ENCODE peak calls at places on chromosome 2, in eight cellular contexts. B, W, N, O, D, H, P and E are unnamed samples.

GRCh38 chr2:232979871-232980461 is 33.1 kb downstream of the NGEF start:
- DNase-seq in D (no peak), N (peak; percentile 30), H (no peak), B (no peak), O (no peak), W (no peak), P (no peak), E (peak; percentile 90)

GRCh38 chr2:225113356-225114015 is 71.2 kb upstream of the DOCK10 start:
- DNase-seq in N (no peak), H (no peak), O (no peak), D (no peak), P (no peak), W (no peak), B (no peak), E (no peak)

GRCh38 chr2:15753233-15753798 is 161.6 kb downstream of the DDX1 start:
- DNase-seq in B (no peak), P (no peak), W (no peak), O (no peak), H (no peak), D (no peak), N (no peak), E (no peak)

GRCh38 chr2:168705534-168706470 is 96.6 kb upstream of the NOSTRIN start:
- DNase-seq in N (peak; percentile 57), W (no peak), P (no peak), B (no peak), H (no peak), D (no peak), O (no peak), E (no peak)

GRCh38 chr2:140247451-140248205 is 1467.4 kb upstream of the NXPH2 start:
- DNase-seq in P (no peak), H (no peak), W (no peak), O (no peak), D (no peak), N (no peak), B (no peak), E (no peak)

GRCh38 chr2:27494284-27494943 is 586 bp downstream of the FNDC4 start:
- DNase-seq in D (peak; percentile 30), H (no peak), P (no peak), W (no peak), N (no peak), B (no peak), O (peak; percentile 12), E (no peak)

GRCh38 chr2:237330539-237330938 is 83.4 kb downstream of the COL6A3 start:
- DNase-seq in H (no peak), N (no peak), O (no peak), P (no peak), B (no peak), W (no peak), D (no peak), E (no peak)

GRCh38 chr2:177506998-177507397 is 114.4 kb downstream of the AGPS start:
- DNase-seq in W (no peak), O (no peak), D (no peak), N (no peak), B (no peak), H (no peak), P (no peak), E (no peak)

GRCh38 chr2:5706717-5707455 is 14.7 kb downstream of the SOX11 start:
- DNase-seq in P (no peak), N (no peak), H (no peak), O (no peak), W (no peak), B (no peak), D (no peak), E (no peak)

GRCh38 chr2:143787674-143788073 is 658.5 kb downstream of the ARHGAP15 start:
- DNase-seq in B (no peak), P (no peak), N (no peak), D (no peak), H (no peak), O (no peak), W (no peak), E (no peak)

GRCh38 chr2:42312106-42312505 is 48.9 kb downstream of the COX7A2L start:
- DNase-seq in W (no peak), B (no peak), N (no peak), O (peak; percentile 28), P (no peak), H (no peak), D (no peak), E (no peak)

GRCh38 chr2:239499989-239500914 is 99.4 kb upstream of the HDAC4 start:
- DNase-seq in O (no peak), P (no peak), H (no peak), B (no peak), W (no peak), D (peak; percentile 56), N (peak; percentile 67), E (no peak)

GRCh38 chr2:159586034-159586433 is 30.3 kb downstream of the BAZ2B start:
- DNase-seq in P (no peak), D (no peak), O (no peak), W (no peak), N (no peak), B (no peak), H (no peak), E (no peak)

GRCh38 chr2:16665746-16666452 is at the start of gene CYRIA:
- DNase-seq in B (peak; percentile 37), N (peak; percentile 68), H (peak; percentile 59), D (peak; percentile 70), O (peak; percentile 75), W (no peak), P (peak; percentile 73), E (peak; percentile 45)

DNA sequence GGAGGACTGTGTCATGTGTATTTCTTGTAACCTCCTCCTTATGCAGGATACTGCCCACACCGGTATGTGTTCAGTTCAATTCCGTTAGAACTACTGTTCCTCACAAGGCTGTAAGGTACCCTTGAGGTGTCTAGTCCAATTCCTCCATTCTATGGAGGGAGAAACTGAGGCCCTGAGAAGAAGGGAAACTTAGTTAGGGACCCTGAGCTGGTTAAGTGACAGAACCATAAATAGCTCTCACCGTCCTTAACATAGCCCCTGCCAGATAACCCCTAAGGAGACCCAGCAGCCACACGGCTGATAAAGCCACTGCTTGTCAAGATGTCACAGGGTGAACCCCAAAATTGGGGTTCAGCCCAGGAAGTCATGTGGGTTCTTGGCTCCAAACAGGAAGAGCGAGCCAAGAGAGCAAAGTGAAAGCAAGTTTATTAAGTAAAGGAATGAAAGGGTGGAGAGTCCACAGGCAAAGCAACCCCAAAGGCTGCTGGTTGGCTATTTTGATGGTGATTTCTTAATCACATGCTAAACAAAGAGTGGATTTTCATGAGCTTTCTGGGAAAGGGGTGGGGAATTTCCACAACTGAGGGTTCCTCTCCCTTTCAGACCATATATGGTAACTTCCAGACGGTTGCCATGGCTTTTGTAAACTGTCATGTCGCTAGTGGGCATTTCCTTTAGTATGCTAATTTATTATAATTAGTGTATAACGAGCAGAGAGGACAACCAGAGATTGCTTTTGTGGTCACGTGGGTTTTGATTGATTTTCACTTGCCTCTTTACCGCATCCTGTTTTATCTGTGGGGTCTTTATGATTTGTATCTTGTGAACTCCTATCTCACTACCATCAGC is 83.4 kb upstream of the RTN4 start:
- DNase-seq in N (peak; percentile 31), H (peak; percentile 36), O (no peak), D (peak; percentile 52), P (peak; percentile 29), W (no peak), B (peak; percentile 29), E (peak; percentile 57)
- TF ChIP-seq POLR2A in N (no peak), H (no peak), O (no peak), D (no peak), P (no peak), W (peak; percentile 45), B (peak; percentile 54), E (no peak)

DNA sequence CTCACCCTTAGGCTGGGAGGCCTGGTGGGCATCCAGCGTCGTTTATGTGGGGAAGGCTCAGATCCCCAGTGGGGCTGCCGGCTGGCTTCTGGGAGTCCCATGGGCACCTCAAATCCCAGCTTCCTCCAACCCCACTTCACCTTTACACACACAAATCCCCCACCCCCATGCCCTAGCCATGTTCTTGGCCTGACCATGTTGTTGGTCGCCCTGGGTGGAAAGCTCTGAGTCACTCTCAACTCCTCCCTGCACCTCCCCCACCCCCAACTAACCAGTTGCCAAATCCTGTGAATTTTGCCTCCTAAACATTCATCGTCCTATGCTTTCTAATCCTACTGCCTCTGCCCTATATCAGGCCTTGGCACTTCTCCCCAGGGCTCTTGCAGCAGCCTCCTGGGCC is 6.5 kb downstream of the TNS1 start:
- DNase-seq in D (peak; percentile 71), B (no peak), N (peak; percentile 70), W (no peak), H (no peak), P (no peak), O (no peak), E (no peak)
- TF ChIP-seq POLR2A in D (no peak), B (no peak), N (no peak), W (no peak), H (no peak), P (no peak), O (no peak), E (no peak)

GRCh38 chr2:31013311-31013710 is 124.9 kb downstream of the GALNT14 start:
- DNase-seq in W (no peak), P (no peak), H (no peak), D (no peak), O (no peak), B (no peak), N (no peak), E (no peak)
- TF ChIP-seq POLR2A in W (no peak), P (no peak), H (no peak), D (no peak), O (no peak), B (no peak), N (no peak), E (no peak)

GRCh38 chr2:20449501-20450200 is 2.8 kb downstream of the RHOB start:
- DNase-seq in D (no peak), H (no peak), N (no peak), B (no peak), W (no peak), P (peak; percentile 45), O (peak; percentile 20), E (no peak)

GRCh38 chr2:20447437-20448245 is 767 bp downstream of the RHOB start:
- DNase-seq in H (no peak), O (peak; percentile 55), D (peak; percentile 64), B (no peak), N (peak; percentile 39), W (no peak), P (peak; percentile 57), E (no peak)

GRCh38 chr2:20446917-20447436 is at the start of gene RHOB:
- DNase-seq in W (peak; percentile 96), H (peak; percentile 99), B (peak; percentile 99), O (peak; percentile 98), P (peak; percentile 98), N (peak; percentile 98), D (peak; percentile 98), E (peak; percentile 98)

GRCh38 chr2:20450201-20451108 is 3.6 kb downstream of the RHOB start:
- DNase-seq in O (peak; percentile 69), D (peak; percentile 85), N (no peak), B (no peak), P (peak; percentile 73), H (peak; percentile 91), W (peak; percentile 48), E (no peak)

DNA sequence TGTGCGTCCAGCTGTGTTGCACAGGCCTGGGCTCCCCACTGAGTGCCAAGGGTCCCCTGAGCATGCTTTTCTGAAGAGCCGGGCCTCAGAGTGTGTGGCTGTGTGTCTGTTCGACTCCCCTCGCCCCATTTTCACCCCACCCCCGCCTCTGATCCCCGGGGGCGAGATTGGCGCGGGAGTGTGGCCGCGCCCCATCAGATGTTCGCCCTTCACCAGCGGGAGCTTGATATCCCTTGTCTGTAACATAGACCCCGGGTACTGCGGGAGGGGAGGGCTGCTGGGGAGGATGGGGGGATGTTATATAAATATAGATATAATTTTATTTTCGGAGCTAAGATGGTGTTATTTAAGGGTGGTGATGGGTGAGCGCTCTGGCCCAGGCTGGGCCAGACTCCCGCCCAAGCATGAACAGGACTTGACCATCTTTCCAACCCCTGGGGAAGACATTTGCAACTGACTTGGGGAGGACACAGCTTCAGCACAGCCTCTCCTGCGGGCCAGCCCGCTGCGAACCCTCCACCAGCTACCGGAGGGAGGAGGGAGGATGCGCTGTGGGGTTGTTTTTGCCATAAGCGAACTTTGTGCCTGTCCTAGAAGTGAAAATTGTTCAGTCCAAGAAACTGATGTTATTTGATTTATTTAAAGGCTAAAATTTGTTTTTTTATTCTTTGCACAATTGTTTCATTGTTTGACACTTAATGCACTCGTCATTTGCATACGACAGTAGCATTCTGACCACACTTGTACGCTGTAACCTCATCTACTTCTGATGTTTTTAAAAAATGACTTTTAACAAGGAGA is 1.6 kb downstream of the RHOB start:
- DNase-seq in N (no peak), B (no peak), O (peak; percentile 13), H (no peak), W (no peak), P (peak; percentile 36), D (peak; percentile 45), E (no peak)
- TF ChIP-seq POLR2A in N (no peak), B (peak; percentile 5), O (no peak), H (no peak), W (no peak), P (no peak), D (no peak), E (no peak)